ENCODE peak calls at places on chromosomes 13 and 19, in five cellular contexts. One of them, this sample, is unnamed.
A peak's percentile ranks its signal among the peaks of the same experiment; 100 is the strongest.

GRCh38 chr19:42216653-42217521 is 590 bp downstream of the DEDD2 start:
- DNase-seq in thoracic aorta: no peak
- DNase-seq in SJSA1: no peak
- DNase-seq in NT2/D1: peak; percentile 20
- DNase-seq in pancreas: peak; percentile 89
- DNase-seq in this sample: peak; percentile 66

GRCh38 chr13:26051231-26052135 is at the start of gene SHISA2:
- DNase-seq in thoracic aorta: no peak
- DNase-seq in pancreas: peak; percentile 70
- DNase-seq in SJSA1: no peak
- DNase-seq in NT2/D1: no peak
- DNase-seq in this sample: no peak

GRCh38 chr13:27170221-27170520 is 1.4 kb downstream of the USP12 start:
- DNase-seq in SJSA1: no peak
- DNase-seq in thoracic aorta: no peak
- DNase-seq in pancreas: no peak
- DNase-seq in NT2/D1: no peak
- DNase-seq in this sample: no peak

GRCh38 chr13:100828226-100828625 is 153.6 kb upstream of the TMTC4 start:
- DNase-seq in NT2/D1: peak; percentile 16
- DNase-seq in thoracic aorta: no peak
- DNase-seq in pancreas: no peak
- DNase-seq in SJSA1: no peak
- DNase-seq in this sample: peak; percentile 16

GRCh38 chr19:39247701-39248664 is 673 bp downstream of the IFNL4 start:
- DNase-seq in SJSA1: no peak
- DNase-seq in thoracic aorta: no peak
- DNase-seq in NT2/D1: no peak
- DNase-seq in pancreas: peak; percentile 69
- DNase-seq in this sample: no peak

GRCh38 chr13:87553142-87553541 is 118.0 kb upstream of the SLITRK5 start:
- DNase-seq in pancreas: no peak
- DNase-seq in SJSA1: no peak
- DNase-seq in thoracic aorta: no peak
- DNase-seq in NT2/D1: no peak
- DNase-seq in this sample: no peak

GRCh38 chr13:99065250-99066015 is 87.6 kb upstream of the DOCK9 start:
- DNase-seq in pancreas: no peak
- DNase-seq in thoracic aorta: no peak
- DNase-seq in SJSA1: no peak
- DNase-seq in NT2/D1: no peak
- DNase-seq in this sample: no peak

GRCh38 chr13:80131204-80131603 is 209.7 kb downstream of the SPRY2 start:
- DNase-seq in NT2/D1: no peak
- DNase-seq in SJSA1: peak; percentile 81
- DNase-seq in pancreas: peak; percentile 63
- DNase-seq in thoracic aorta: peak; percentile 31
- DNase-seq in this sample: peak; percentile 75

GRCh38 chr19:30109565-30109964 is 167.5 kb downstream of the URI1 start:
- DNase-seq in NT2/D1: no peak
- DNase-seq in thoracic aorta: no peak
- DNase-seq in pancreas: no peak
- DNase-seq in SJSA1: no peak
- DNase-seq in this sample: no peak

GRCh38 chr19:13459351-13459750 is 46.9 kb downstream of the CACNA1A start:
- DNase-seq in pancreas: no peak
- DNase-seq in SJSA1: no peak
- DNase-seq in thoracic aorta: no peak
- DNase-seq in NT2/D1: no peak
- DNase-seq in this sample: no peak

GRCh38 chr13:46158222-46158621 is 23.8 kb downstream of the LCP1 start:
- DNase-seq in SJSA1: no peak
- DNase-seq in thoracic aorta: no peak
- DNase-seq in NT2/D1: no peak
- DNase-seq in pancreas: no peak
- DNase-seq in this sample: no peak

GRCh38 chr13:46154136-46154854 is 27.7 kb downstream of the LCP1 start:
- DNase-seq in NT2/D1: no peak
- DNase-seq in SJSA1: no peak
- DNase-seq in pancreas: no peak
- DNase-seq in thoracic aorta: no peak
- DNase-seq in this sample: no peak

GRCh38 chr13:46160065-46160464 is 21.9 kb downstream of the LCP1 start:
- DNase-seq in NT2/D1: no peak
- DNase-seq in thoracic aorta: no peak
- DNase-seq in SJSA1: no peak
- DNase-seq in pancreas: no peak
- DNase-seq in this sample: no peak

GRCh38 chr13:46160474-46161066 is 21.4 kb downstream of the LCP1 start:
- DNase-seq in SJSA1: no peak
- DNase-seq in pancreas: no peak
- DNase-seq in NT2/D1: peak; percentile 40
- DNase-seq in thoracic aorta: no peak
- DNase-seq in this sample: peak; percentile 24

GRCh38 chr13:46158983-46159382 is 23.0 kb downstream of the LCP1 start:
- DNase-seq in pancreas: no peak
- DNase-seq in NT2/D1: no peak
- DNase-seq in thoracic aorta: no peak
- DNase-seq in SJSA1: no peak
- DNase-seq in this sample: no peak
- H3K4me1 ChIP-seq in pancreas: peaks cover 10% of the 10 kb centered on the region
- H3K4me1 ChIP-seq in NT2/D1: no peaks in the 10 kb centered on the region
- H3K4me1 ChIP-seq in thoracic aorta: no peaks in the 10 kb centered on the region
- H3K4me1 ChIP-seq in SJSA1: no peaks in the 10 kb centered on the region
- H3K4me1 ChIP-seq in this sample: no peaks in the 10 kb centered on the region

DNA sequence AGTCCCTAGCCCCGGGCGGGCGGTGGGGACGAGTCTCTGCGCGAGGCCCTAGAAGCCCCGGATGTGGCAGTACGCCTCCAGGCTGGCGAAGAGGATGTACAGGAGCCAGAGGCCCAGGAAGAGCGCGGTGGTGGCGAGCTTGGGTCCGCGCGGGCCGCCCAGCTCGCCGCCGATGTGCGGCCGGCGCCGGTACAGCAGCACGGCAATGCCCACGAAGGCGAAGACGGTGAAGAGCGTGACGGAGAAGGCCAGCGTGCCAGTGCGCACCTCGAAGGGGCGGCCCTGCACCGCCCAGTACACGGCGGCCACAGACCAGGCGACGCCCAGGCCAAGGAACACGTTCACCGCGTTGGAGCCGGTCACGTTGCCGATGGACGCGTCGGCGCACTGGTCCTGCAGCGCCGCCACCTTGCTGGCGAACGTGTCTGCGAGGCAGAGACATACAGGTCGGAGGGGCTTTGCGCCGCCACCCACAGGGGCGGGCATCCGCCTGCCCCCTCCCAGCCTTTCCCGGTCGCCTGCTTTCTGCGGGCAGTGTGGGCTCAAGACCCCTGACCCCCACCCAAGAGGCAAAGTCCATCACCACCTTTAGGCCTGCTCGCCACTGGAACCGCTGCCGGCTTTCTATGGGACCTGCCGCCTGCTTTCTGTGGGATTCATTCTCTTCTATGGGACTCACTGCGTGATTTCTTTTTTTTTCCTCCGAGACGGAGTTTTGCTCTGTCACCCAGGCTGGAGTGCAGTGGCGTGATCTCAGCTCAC is 10.9 kb upstream of the MEIS3 start:
- DNase-seq in SJSA1: no peak
- DNase-seq in pancreas: peak; percentile 81
- DNase-seq in thoracic aorta: no peak
- DNase-seq in NT2/D1: no peak
- DNase-seq in this sample: no peak
- H3K27me3 ChIP-seq in SJSA1: peaks cover 4% of the 10 kb centered on the region
- H3K27me3 ChIP-seq in pancreas: peaks cover 13% of the 10 kb centered on the region
- H3K27me3 ChIP-seq in thoracic aorta: peaks cover 21% of the 10 kb centered on the region
- H3K27me3 ChIP-seq in NT2/D1: peaks cover 9% of the 10 kb centered on the region
- H3K27me3 ChIP-seq in this sample: no peaks in the 10 kb centered on the region

DNA sequence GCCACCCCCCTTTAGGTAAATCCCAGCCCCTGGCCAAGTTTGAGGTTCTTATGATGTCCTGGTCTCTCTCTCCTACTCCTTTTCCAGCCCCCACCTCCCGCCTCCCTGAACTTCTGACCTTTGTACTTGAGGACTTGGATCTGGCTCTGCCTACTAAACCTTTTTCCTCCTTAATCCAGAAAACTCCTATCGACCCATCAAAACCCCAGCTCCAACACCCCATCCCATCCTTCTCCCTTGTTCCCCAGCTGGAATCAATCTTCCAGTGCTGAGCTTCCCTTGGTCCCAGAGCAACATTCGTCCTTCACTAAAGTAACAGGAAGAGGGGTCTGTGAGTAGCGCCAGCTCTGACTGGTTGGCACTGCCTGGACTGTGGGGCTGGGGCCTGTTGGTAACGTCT is 17.3 kb upstream of the UQCR11 start:
- DNase-seq in pancreas: no peak
- DNase-seq in NT2/D1: no peak
- DNase-seq in SJSA1: no peak
- DNase-seq in thoracic aorta: no peak
- DNase-seq in this sample: no peak
- H3K4me3 ChIP-seq in pancreas: no peak overlapping the region
- H3K4me3 ChIP-seq in NT2/D1: no peak overlapping the region
- H3K4me3 ChIP-seq in SJSA1: no peak overlapping the region
- H3K4me3 ChIP-seq in thoracic aorta: no peak overlapping the region
- H3K4me3 ChIP-seq in this sample: no peak overlapping the region

DNA sequence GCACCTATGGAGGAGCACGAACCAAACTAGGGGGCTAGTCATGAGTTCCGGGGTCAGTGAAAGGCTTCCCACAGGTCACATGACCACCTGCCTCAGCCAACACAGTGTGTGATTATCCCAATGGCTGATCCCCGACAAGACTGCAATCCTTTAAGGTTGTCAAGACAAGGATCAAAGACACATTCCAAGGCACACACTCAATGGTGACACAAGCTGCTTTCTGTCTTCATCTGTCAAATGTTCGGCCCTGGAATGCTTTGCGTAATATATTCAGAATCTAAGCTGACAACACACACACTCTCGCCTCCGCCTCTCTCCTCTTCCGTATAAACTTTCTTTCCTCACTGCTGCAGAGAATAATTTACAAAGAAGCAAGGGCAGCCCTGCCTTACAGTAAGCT is 11.7 kb downstream of the RANBP3 start:
- DNase-seq in SJSA1: no peak
- DNase-seq in thoracic aorta: no peak
- DNase-seq in pancreas: no peak
- DNase-seq in NT2/D1: no peak
- DNase-seq in this sample: no peak
- H3K4me1 ChIP-seq in SJSA1: peaks cover 20% of the 10 kb centered on the region
- H3K4me1 ChIP-seq in thoracic aorta: peaks cover 22% of the 10 kb centered on the region
- H3K4me1 ChIP-seq in pancreas: peaks cover 61% of the 10 kb centered on the region
- H3K4me1 ChIP-seq in NT2/D1: peaks cover 24% of the 10 kb centered on the region
- H3K4me1 ChIP-seq in this sample: peaks cover 8% of the 10 kb centered on the region

GRCh38 chr19:17692566-17692965 is 4.4 kb upstream of the UNC13A start:
- DNase-seq in thoracic aorta: no peak
- DNase-seq in NT2/D1: no peak
- DNase-seq in pancreas: no peak
- DNase-seq in SJSA1: no peak
- DNase-seq in this sample: no peak
- H3K27me3 ChIP-seq in thoracic aorta: no peaks in the 10 kb centered on the region
- H3K27me3 ChIP-seq in NT2/D1: no peaks in the 10 kb centered on the region
- H3K27me3 ChIP-seq in pancreas: peaks cover 34% of the 10 kb centered on the region
- H3K27me3 ChIP-seq in SJSA1: peaks cover 34% of the 10 kb centered on the region
- H3K27me3 ChIP-seq in this sample: peaks cover 25% of the 10 kb centered on the region

GRCh38 chr19:47256688-47257410 is 524 bp downstream of the CCDC9 start:
- DNase-seq in pancreas: peak; percentile 100
- DNase-seq in thoracic aorta: peak; percentile 100
- DNase-seq in SJSA1: peak; percentile 100
- DNase-seq in NT2/D1: peak; percentile 93
- DNase-seq in this sample: peak; percentile 100

GRCh38 chr19:47258895-47259555 is 2.7 kb downstream of the CCDC9 start:
- DNase-seq in SJSA1: no peak
- DNase-seq in thoracic aorta: no peak
- DNase-seq in NT2/D1: no peak
- DNase-seq in pancreas: no peak
- DNase-seq in this sample: no peak

GRCh38 chr19:47260476-47260875 is 4.2 kb downstream of the CCDC9 start:
- DNase-seq in SJSA1: no peak
- DNase-seq in NT2/D1: no peak
- DNase-seq in thoracic aorta: no peak
- DNase-seq in pancreas: peak; percentile 79
- DNase-seq in this sample: no peak

GRCh38 chr19:47257411-47258169 is 1.3 kb downstream of the CCDC9 start:
- DNase-seq in thoracic aorta: no peak
- DNase-seq in pancreas: no peak
- DNase-seq in NT2/D1: no peak
- DNase-seq in SJSA1: no peak
- DNase-seq in this sample: peak; percentile 57

GRCh38 chr19:47258434-47258833 is 2.1 kb downstream of the CCDC9 start:
- DNase-seq in SJSA1: no peak
- DNase-seq in NT2/D1: no peak
- DNase-seq in pancreas: no peak
- DNase-seq in thoracic aorta: no peak
- DNase-seq in this sample: no peak
- H3K4me3 ChIP-seq in SJSA1: peak overlapping the region; percentile 50
- H3K4me3 ChIP-seq in NT2/D1: peak overlapping the region; percentile 71
- H3K4me3 ChIP-seq in pancreas: peak overlapping the region; percentile 51
- H3K4me3 ChIP-seq in thoracic aorta: peak overlapping the region; percentile 77
- H3K4me3 ChIP-seq in this sample: peak overlapping the region; percentile 57

DNA sequence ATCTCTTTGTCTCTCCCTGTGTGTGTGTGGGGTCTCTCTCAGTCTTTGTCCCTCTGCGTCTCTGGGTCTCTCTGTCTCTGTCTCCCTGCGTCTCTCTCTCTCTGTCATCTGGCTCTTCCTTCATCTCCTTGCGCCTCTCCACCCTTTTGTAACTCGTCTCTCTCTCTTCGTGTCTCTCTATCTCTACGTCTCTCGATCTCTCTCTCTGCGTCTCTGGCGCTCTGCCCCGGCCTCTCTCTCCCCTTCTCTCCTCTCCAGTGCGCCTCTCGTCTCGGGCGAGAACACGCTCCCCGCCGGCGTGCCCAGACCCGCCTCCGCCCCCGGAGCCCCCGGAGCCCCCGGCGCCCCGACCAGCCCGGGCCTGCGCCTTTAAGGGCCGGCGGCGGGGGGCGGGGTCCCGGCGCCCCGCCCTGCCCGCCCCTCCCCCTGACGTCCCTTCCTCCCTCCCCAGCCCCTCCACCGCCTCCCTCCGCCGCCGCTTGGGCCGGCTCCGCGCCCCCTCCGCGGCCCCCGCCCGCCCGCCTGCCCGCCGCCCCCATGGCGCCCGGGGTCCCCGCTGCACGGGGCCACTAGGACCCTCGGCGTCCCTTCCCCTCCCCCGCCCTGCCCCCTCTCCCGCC is at the start of gene MARK4:
- DNase-seq in pancreas: peak; percentile 76
- DNase-seq in NT2/D1: no peak
- DNase-seq in SJSA1: peak; percentile 57
- DNase-seq in thoracic aorta: no peak
- DNase-seq in this sample: peak; percentile 72
- H3K4me1 ChIP-seq in pancreas: peaks cover 3% of the 10 kb centered on the region
- H3K4me1 ChIP-seq in NT2/D1: peaks cover 18% of the 10 kb centered on the region
- H3K4me1 ChIP-seq in SJSA1: peaks cover 19% of the 10 kb centered on the region
- H3K4me1 ChIP-seq in thoracic aorta: peaks cover 19% of the 10 kb centered on the region
- H3K4me1 ChIP-seq in this sample: peaks cover 5% of the 10 kb centered on the region

GRCh38 chr19:2524840-2525723 is 49.2 kb downstream of the GADD45B start:
- DNase-seq in SJSA1: peak; percentile 92
- DNase-seq in pancreas: peak; percentile 62
- DNase-seq in thoracic aorta: peak; percentile 61
- DNase-seq in NT2/D1: no peak
- DNase-seq in this sample: peak; percentile 59
- H3K27me3 ChIP-seq in SJSA1: no peaks in the 10 kb centered on the region
- H3K27me3 ChIP-seq in pancreas: no peaks in the 10 kb centered on the region
- H3K27me3 ChIP-seq in thoracic aorta: no peaks in the 10 kb centered on the region
- H3K27me3 ChIP-seq in NT2/D1: no peaks in the 10 kb centered on the region
- H3K27me3 ChIP-seq in this sample: no peaks in the 10 kb centered on the region

This sample was measured in HAP-1.